ENCODE peak calls at places on chromosomes 6 and 20, in five cellular contexts. T, G, E, F and M are unnamed samples.

GRCh38 chr6:14354919-14355572 is 237.5 kb downstream of the CD83 start:
- DNase-seq in T (no peak), G (peak; percentile 88), E (no peak), F (no peak), M (peak; percentile 65)

GRCh38 chr6:156877126-156877863 is 100.1 kb downstream of the ARID1B start:
- DNase-seq in T (no peak), G (no peak), E (no peak), F (no peak), M (no peak)

GRCh38 chr6:118333772-118334171 is 214.3 kb upstream of the PLN start:
- DNase-seq in T (no peak), G (no peak), E (no peak), F (no peak), M (no peak)

GRCh38 chr6:94323853-94324252 is 904.5 kb upstream of the EPHA7 start:
- DNase-seq in T (no peak), G (no peak), E (peak; percentile 48), F (no peak), M (peak; percentile 11)

GRCh38 chr20:24768226-24768625 is 180.8 kb upstream of the CST7 start:
- DNase-seq in T (no peak), G (no peak), E (peak; percentile 21), F (no peak), M (no peak)

GRCh38 chr6:41705996-41706835 is 29.2 kb downstream of the TFEB start:
- DNase-seq in T (peak; percentile 56), G (peak; percentile 68), E (peak; percentile 81), F (peak; percentile 52), M (peak; percentile 61)

GRCh38 chr20:63056236-63057132 is 49.7 kb upstream of the BHLHE23 start:
- DNase-seq in T (no peak), G (no peak), E (peak; percentile 77), F (peak; percentile 69), M (peak; percentile 30)

GRCh38 chr6:82906489-82906888 is 159.2 kb downstream of the UBE3D start:
- DNase-seq in T (no peak), G (peak; percentile 50), E (no peak), F (no peak), M (peak; percentile 79)

GRCh38 chr6:167118839-167119238 is 4.1 kb upstream of the CCR6 start:
- DNase-seq in T (no peak), G (no peak), E (no peak), F (no peak), M (no peak)

GRCh38 chr6:82840571-82840970 is 225.1 kb downstream of the UBE3D start:
- DNase-seq in T (no peak), G (peak; percentile 2), E (no peak), F (no peak), M (no peak)

GRCh38 chr6:166488701-166489100 is 97.8 kb downstream of the RAMACL start:
- DNase-seq in T (no peak), G (no peak), E (no peak), F (no peak), M (no peak)

GRCh38 chr6:43644940-43645612 is at the start of gene RSPH9:
- DNase-seq in T (peak; percentile 92), G (peak; percentile 44), E (peak; percentile 98), F (peak; percentile 84), M (peak; percentile 85)

GRCh38 chr6:62805431-62805830 is 405.8 kb upstream of the FKBP1C start:
- DNase-seq in T (no peak), G (no peak), E (no peak), F (no peak), M (no peak)

GRCh38 chr6:62803094-62803493 is 408.2 kb upstream of the FKBP1C start:
- DNase-seq in T (no peak), G (no peak), E (peak; percentile 90), F (no peak), M (no peak)

DNA sequence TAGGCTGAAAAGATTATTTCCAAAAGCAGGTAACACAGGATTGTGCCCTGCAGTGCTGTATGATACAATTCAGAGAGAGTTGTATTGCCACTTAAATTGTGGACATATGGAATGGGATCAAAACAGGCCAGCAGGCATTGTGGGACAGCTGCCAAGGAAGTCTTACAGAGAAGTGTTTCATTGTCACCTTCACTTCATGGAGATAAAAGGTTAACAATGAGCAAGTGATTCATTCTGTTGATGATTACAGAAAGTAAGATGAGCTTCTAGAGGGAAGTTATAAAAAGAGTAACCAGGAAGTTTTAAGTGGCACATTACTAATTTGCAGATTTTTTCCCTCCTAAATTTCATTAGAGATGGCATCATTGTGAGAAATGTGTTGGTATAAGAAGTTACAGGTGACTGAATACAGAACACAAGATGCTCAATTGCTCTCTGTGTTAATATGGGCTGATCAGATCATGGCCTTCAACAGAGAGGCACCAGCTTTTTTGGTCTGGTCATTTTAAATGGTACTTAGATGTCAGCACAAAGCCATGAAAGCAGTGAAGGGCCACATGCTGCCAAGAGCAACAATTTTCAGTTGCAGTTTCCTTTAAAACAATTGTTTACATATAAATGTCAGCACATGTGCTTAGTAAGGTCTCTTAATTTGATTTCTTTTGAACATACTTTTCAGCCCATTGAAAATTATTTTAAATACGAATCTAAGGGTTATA is 402.5 kb upstream of the FKBP1C start:
- DNase-seq in T (no peak), G (no peak), E (no peak), F (no peak), M (no peak)
- H3K4ac ChIP-seq in T (no peak overlapping the region), G (no peak overlapping the region), E (no peak overlapping the region), F (no peak overlapping the region), M (no peak overlapping the region)

DNA sequence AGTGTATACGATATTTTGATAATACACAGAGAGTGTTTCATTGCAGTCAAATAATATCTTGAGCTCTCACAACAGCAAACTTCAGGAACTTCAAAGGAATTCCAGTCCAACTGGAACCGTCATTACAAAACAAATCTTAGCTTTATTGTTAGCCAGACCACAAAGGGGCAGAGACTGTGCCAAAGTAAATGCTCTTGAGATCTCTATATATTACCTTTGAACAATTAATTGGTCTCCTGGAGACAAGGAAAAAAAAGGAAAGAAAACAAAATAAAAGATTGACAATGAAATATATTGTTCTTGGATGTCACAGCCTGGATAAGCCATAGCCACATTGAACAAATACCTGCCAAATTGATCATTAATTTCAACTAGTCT is 70.0 kb downstream of the FOXC1 start:
- DNase-seq in T (no peak), G (no peak), E (no peak), F (no peak), M (no peak)
- H2AFZ ChIP-seq in T (no peak overlapping the region), G (no peak overlapping the region), E (no peak overlapping the region), F (no peak overlapping the region), M (no peak overlapping the region)

DNA sequence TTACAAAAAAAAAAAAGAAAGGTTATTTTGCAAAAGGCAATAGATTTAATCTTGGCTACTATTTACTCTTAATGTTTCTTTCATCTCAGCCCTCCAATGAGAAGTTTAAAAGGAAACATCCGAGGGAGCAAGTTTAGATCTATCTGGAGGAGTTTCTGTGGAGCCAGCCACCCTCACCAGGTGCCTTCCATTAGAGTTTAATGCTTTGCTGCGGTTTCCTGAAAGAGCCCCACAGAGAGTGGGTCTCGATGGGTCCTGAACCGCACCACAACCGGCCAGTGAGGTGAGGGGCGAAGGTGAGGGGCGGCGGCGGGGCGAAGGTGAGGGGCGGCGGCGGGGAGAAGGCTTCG is 594 bp downstream of the PRKN start:
- DNase-seq in T (no peak), G (no peak), E (no peak), F (no peak), M (peak; percentile 10)
- H3K4ac ChIP-seq in T (no peak overlapping the region), G (no peak overlapping the region), E (no peak overlapping the region), F (no peak overlapping the region), M (no peak overlapping the region)

GRCh38 chr20:35171753-35172433 is at the start of gene PROCR:
- DNase-seq in T (no peak), G (peak; percentile 90), E (peak; percentile 92), F (peak; percentile 23), M (peak; percentile 93)

GRCh38 chr20:35173576-35174192 is 1.8 kb downstream of the PROCR start:
- DNase-seq in T (no peak), G (no peak), E (no peak), F (no peak), M (no peak)

GRCh38 chr20:35174458-35175216 is 2.8 kb downstream of the PROCR start:
- DNase-seq in T (no peak), G (no peak), E (peak; percentile 89), F (no peak), M (no peak)

GRCh38 chr20:35172434-35172806 is 548 bp downstream of the PROCR start:
- DNase-seq in T (no peak), G (no peak), E (no peak), F (no peak), M (no peak)

DNA sequence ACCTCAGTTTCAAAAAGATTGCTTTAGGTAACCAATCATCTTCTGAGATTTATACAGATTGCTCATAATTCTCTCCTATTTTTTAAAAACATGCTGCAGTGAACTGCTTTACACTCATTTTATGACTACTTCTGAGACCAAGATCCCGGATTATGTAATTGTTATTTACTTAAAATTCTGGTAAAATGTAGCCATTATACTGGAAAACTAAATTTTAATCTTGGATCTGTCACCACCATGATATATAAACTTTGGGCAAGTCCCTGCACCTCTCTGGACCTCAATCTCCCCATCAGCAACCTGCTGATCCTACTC is 477 bp upstream of the PROCR start:
- DNase-seq in T (no peak), G (no peak), E (no peak), F (no peak), M (no peak)
- H2AFZ ChIP-seq in T (no peak overlapping the region), G (peak overlapping the region; percentile 96), E (no peak overlapping the region), F (peak overlapping the region; percentile 57), M (no peak overlapping the region)

DNA sequence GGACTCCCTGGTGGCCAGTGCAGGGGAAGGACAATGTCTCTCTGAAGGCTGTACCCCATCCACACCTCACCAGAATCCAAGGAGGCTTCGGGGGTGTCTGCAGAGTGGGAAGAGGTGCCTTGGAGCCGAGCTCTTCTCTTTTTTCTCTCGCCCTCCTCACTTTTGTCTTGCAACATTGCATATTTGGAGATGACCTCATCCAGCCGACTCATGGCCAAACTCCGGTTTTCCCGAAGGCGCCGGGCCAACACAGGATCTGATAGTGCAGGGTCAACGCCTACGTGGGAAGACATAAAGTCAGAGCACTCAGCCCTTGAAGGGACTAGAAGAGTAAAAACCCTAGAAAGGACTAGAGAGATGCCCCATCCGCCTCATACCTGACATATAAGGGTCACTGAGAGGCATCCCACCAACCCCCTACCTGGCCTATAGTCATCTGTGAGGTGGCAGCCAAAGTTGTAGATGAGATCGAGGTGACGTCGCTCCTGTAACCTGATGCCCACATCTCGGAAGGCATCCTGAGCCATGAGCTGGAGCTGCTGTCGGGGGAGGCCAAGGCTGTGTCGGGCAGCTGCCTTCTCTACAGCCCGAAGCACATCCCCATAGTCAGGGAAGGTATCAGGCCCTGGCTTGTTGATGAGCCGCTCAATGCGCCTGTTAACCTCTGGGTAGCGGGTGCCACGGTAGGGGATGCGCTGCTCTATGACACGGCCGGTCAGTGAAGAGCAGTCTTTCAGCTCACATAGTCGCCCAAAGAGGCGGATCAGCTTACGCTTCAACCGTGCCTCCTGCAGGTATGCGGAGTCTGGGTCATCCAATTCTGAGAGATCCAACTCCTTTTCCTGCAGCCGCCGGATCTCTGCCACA is 3.0 kb upstream of the ZBTB22 start:
- DNase-seq in T (no peak), G (peak; percentile 96), E (peak; percentile 62), F (no peak), M (peak; percentile 95)
- H3K4ac ChIP-seq in T (no peak overlapping the region), G (peak overlapping the region; percentile 98), E (no peak overlapping the region), F (no peak overlapping the region), M (peak overlapping the region; percentile 70)

GRCh38 chr6:155171109-155171746 is 92.6 kb upstream of the CLDN20 start:
- DNase-seq in T (no peak), G (peak; percentile 89), E (no peak), F (no peak), M (peak; percentile 88)
- H2AFZ ChIP-seq in T (no peak overlapping the region), G (no peak overlapping the region), E (no peak overlapping the region), F (peak overlapping the region; percentile 43), M (no peak overlapping the region)